ENCODE peak calls at places on chromosomes 16 and 17, in seven cellular contexts. U is esophagus muscularis mucosa, O is adrenal gland, B is IMR-90, Z is Peyer's patch, H is heart left ventricle, W is body of pancreas. G is an unnamed sample.

GRCh38 chr17:49952912-49953497 is 16.0 kb upstream of the DLX4 start:
- DNase-seq in U (no peak), O (peak; percentile 62), B (no peak), Z (no peak), H (no peak), W (no peak), G (no peak)

GRCh38 chr17:7512824-7513540 is 28.8 kb downstream of the POLR2A start:
- DNase-seq in U (no peak), O (no peak), B (no peak), Z (no peak), H (no peak), W (no peak), G (no peak)

GRCh38 chr17:40112718-40113109 is 9.1 kb upstream of the MSL1 start:
- DNase-seq in U (no peak), O (peak; percentile 34), B (no peak), Z (no peak), H (no peak), W (no peak), G (no peak)

GRCh38 chr17:27840688-27841087 is 40.4 kb upstream of the NOS2 start:
- DNase-seq in U (no peak), O (no peak), B (no peak), Z (no peak), H (no peak), W (no peak), G (no peak)

GRCh38 chr17:72806011-72806410 is 286.5 kb downstream of the SLC39A11 start:
- DNase-seq in U (no peak), O (no peak), B (peak; percentile 56), Z (no peak), H (no peak), W (no peak), G (no peak)

GRCh38 chr16:89320717-89321501 is 103.4 kb downstream of the ZNF778 start:
- DNase-seq in U (no peak), O (peak; percentile 70), B (peak; percentile 61), Z (peak; percentile 84), H (peak; percentile 79), W (peak; percentile 57), G (no peak)

GRCh38 chr17:53619025-53619424 is 203.7 kb upstream of the KIF2B start:
- DNase-seq in U (no peak), O (no peak), B (no peak), Z (no peak), H (no peak), W (no peak), G (no peak)

GRCh38 chr16:3745751-3746355 is 28.5 kb upstream of the TRAP1 start:
- DNase-seq in U (no peak), O (peak; percentile 60), B (peak; percentile 70), Z (no peak), H (no peak), W (no peak), G (no peak)

GRCh38 chr17:55228683-55229192 is 36.0 kb upstream of the HLF start:
- DNase-seq in U (no peak), O (no peak), B (no peak), Z (no peak), H (no peak), W (no peak), G (no peak)

GRCh38 chr17:14268264-14268663 is 31.6 kb upstream of the CDRT15 start:
- DNase-seq in U (no peak), O (no peak), B (no peak), Z (no peak), H (no peak), W (no peak), G (no peak)

GRCh38 chr16:67779256-67780014 is 26.9 kb downstream of the RANBP10 start:
- DNase-seq in U (no peak), O (peak; percentile 22), B (no peak), Z (no peak), H (no peak), W (no peak), G (no peak)

GRCh38 chr17:8506145-8506544 is 70.5 kb downstream of the NDEL1 start:
- DNase-seq in U (no peak), O (no peak), B (no peak), Z (no peak), H (no peak), W (no peak), G (no peak)

GRCh38 chr16:1309888-1310831 is 724 bp downstream of the UBE2I start:
- DNase-seq in U (no peak), O (peak; percentile 75), B (peak; percentile 45), Z (peak; percentile 67), H (peak; percentile 49), W (peak; percentile 53), G (peak; percentile 77)

GRCh38 chr16:1311212-1311737 is 1.8 kb downstream of the UBE2I start:
- DNase-seq in U (no peak), O (no peak), B (no peak), Z (no peak), H (no peak), W (no peak), G (peak; percentile 55)

GRCh38 chr16:1308036-1308976 is 1.1 kb upstream of the UBE2I start:
- DNase-seq in U (no peak), O (no peak), B (peak; percentile 16), Z (no peak), H (no peak), W (no peak), G (no peak)

GRCh38 chr16:1310832-1311200 is 1.4 kb downstream of the UBE2I start:
- DNase-seq in U (no peak), O (no peak), B (no peak), Z (no peak), H (no peak), W (no peak), G (peak; percentile 47)

GRCh38 chr16:1308977-1309885 is at the start of gene UBE2I:
- DNase-seq in U (peak; percentile 99), O (peak; percentile 98), B (peak; percentile 97), Z (peak; percentile 98), H (peak; percentile 97), W (peak; percentile 96), G (peak; percentile 99)
- TF ChIP-seq POLR2A in U (no peak), O (peak; percentile 68), B (peak; percentile 81), Z (peak; percentile 55), H (no peak), W (no peak), G (no peak)

GRCh38 chr16:66751135-66751991 is at the start of gene DYNC1LI2:
- DNase-seq in U (no peak), O (peak; percentile 76), B (peak; percentile 58), Z (peak; percentile 88), H (peak; percentile 86), W (peak; percentile 81), G (peak; percentile 92)
- TF ChIP-seq POLR2A in U (no peak), O (peak; percentile 24), B (no peak), Z (peak; percentile 15), H (no peak), W (no peak), G (peak; percentile 65)

GRCh38 chr17:15413101-15413750 is 54.2 kb downstream of the CDRT4 start:
- DNase-seq in U (no peak), O (no peak), B (no peak), Z (no peak), H (no peak), W (no peak), G (no peak)

GRCh38 chr17:15412606-15413005 is 54.8 kb downstream of the CDRT4 start:
- DNase-seq in U (no peak), O (no peak), B (no peak), Z (no peak), H (no peak), W (no peak), G (no peak)

GRCh38 chr17:15411556-15412198 is 55.7 kb downstream of the CDRT4 start:
- DNase-seq in U (no peak), O (no peak), B (no peak), Z (no peak), H (no peak), W (peak; percentile 31), G (no peak)

GRCh38 chr17:15408803-15409202 is 58.6 kb downstream of the CDRT4 start:
- DNase-seq in U (no peak), O (no peak), B (no peak), Z (no peak), H (no peak), W (no peak), G (no peak)

GRCh38 chr17:15409721-15410247 is 57.6 kb downstream of the CDRT4 start:
- DNase-seq in U (no peak), O (no peak), B (peak; percentile 98), Z (no peak), H (no peak), W (peak; percentile 44), G (no peak)
- TF ChIP-seq POLR2A in U (no peak), O (no peak), B (peak; percentile 79), Z (no peak), H (no peak), W (no peak), G (no peak)

GRCh38 chr17:2750721-2751120 is 1.3 kb upstream of the CCDC92B start:
- DNase-seq in U (no peak), O (no peak), B (no peak), Z (no peak), H (no peak), W (no peak), G (no peak)
- TF ChIP-seq POLR2A in U (no peak), O (no peak), B (no peak), Z (no peak), H (no peak), W (no peak), G (no peak)

GRCh38 chr17:18860161-18860972 is 2.4 kb downstream of the PRPSAP2 start:
- DNase-seq in U (no peak), O (no peak), B (peak; percentile 58), Z (no peak), H (no peak), W (no peak), G (no peak)

GRCh38 chr17:18855831-18856624 is 1.9 kb upstream of the PRPSAP2 start:
- DNase-seq in U (peak; percentile 98), O (peak; percentile 96), B (peak; percentile 95), Z (peak; percentile 85), H (peak; percentile 96), W (peak; percentile 95), G (peak; percentile 95)

GRCh38 chr17:18859256-18859655 is 1.3 kb downstream of the PRPSAP2 start:
- DNase-seq in U (no peak), O (no peak), B (peak; percentile 73), Z (no peak), H (no peak), W (no peak), G (peak; percentile 39)

GRCh38 chr17:18858567-18859245 is 775 bp downstream of the PRPSAP2 start:
- DNase-seq in U (no peak), O (no peak), B (no peak), Z (no peak), H (no peak), W (no peak), G (no peak)

GRCh38 chr17:18857864-18858566 is at the start of gene PRPSAP2:
- DNase-seq in U (peak; percentile 99), O (peak; percentile 97), B (peak; percentile 88), Z (peak; percentile 97), H (peak; percentile 98), W (peak; percentile 98), G (peak; percentile 97)
- TF ChIP-seq POLR2A in U (no peak), O (no peak), B (no peak), Z (no peak), H (no peak), W (peak; percentile 33), G (no peak)

DNA sequence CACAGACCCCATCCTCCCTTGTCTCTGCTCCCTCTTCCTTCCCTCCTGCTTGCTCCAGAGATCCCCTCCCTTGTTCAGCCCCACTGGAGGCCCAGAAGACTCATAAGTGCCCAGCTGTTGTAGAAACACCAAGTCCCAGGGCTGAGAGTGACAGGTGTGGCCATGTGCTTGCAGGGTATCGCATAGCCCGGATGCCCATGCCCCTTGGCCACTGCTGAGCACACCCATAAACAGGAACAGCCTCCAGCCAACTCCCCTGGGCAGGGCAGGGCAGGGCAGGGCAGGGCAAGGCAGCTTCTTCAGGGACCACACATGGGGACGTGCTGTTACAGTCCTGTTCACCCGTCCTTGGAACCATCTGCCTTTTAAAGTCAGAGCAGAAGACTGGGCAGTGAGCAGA is 2.0 kb downstream of the CACNG1 start:
- DNase-seq in U (no peak), O (no peak), B (no peak), Z (peak; percentile 80), H (no peak), W (no peak), G (no peak)
- TF ChIP-seq POLR2A in U (no peak), O (no peak), B (no peak), Z (no peak), H (no peak), W (no peak), G (no peak)